ENCODE peak calls at places on chromosomes 3 and 15, in nine cellular contexts. G is transverse colon, K is fibroblast of lung, C is heart left ventricle, O is uterus, P is Peyer's patch, U is gastrocnemius medialis, D is endothelial cell of umbilical vein, R is SJSA1. Z is an unnamed sample.

GRCh38 chr3:13002398-13003124 is 70.7 kb downstream of the IQSEC1 start:
- DNase-seq in G (peak; percentile 4), K (peak; percentile 79), C (no peak), O (no peak), P (peak; percentile 6), U (no peak), D (no peak), R (no peak), Z (no peak)

GRCh38 chr3:179083977-179084376 is 12.4 kb upstream of the ZMAT3 start:
- DNase-seq in G (no peak), K (no peak), C (no peak), O (no peak), P (no peak), U (no peak), D (no peak), R (no peak), Z (no peak)

GRCh38 chr3:189517981-189518380 is 113.2 kb upstream of the TP63 start:
- DNase-seq in G (no peak), K (no peak), C (no peak), O (no peak), P (no peak), U (no peak), D (no peak), R (no peak), Z (no peak)

GRCh38 chr3:81692766-81693165 is 68.7 kb downstream of the GBE1 start:
- DNase-seq in G (no peak), K (no peak), C (no peak), O (no peak), P (no peak), U (no peak), D (no peak), R (no peak), Z (no peak)

GRCh38 chr3:99638244-99638948 is at the start of gene COL8A1:
- DNase-seq in G (peak; percentile 23), K (peak; percentile 92), C (peak; percentile 76), O (peak; percentile 65), P (no peak), U (no peak), D (peak; percentile 94), R (peak; percentile 88), Z (peak; percentile 83)

GRCh38 chr3:88059380-88060160 is 515 bp downstream of the ZNF654 start:
- DNase-seq in G (peak; percentile 15), K (peak; percentile 6), C (no peak), O (no peak), P (no peak), U (peak; percentile 15), D (no peak), R (no peak), Z (peak; percentile 39)

GRCh38 chr3:113193719-113194118 is 17.6 kb upstream of the BOC start:
- DNase-seq in G (no peak), K (no peak), C (no peak), O (no peak), P (no peak), U (no peak), D (no peak), R (no peak), Z (no peak)

GRCh38 chr3:52779011-52779410 is 1.6 kb downstream of the ITIH1 start:
- DNase-seq in G (no peak), K (no peak), C (no peak), O (no peak), P (no peak), U (no peak), D (no peak), R (no peak), Z (no peak)

GRCh38 chr3:63344676-63345075 is 66.6 kb downstream of the SYNPR start:
- DNase-seq in G (no peak), K (no peak), C (no peak), O (no peak), P (no peak), U (no peak), D (no peak), R (no peak), Z (no peak)

GRCh38 chr3:133527306-133527705 is 46.2 kb upstream of the CDV3 start:
- DNase-seq in G (peak; percentile 45), K (peak; percentile 57), C (no peak), O (no peak), P (no peak), U (no peak), D (no peak), R (no peak), Z (no peak)

GRCh38 chr15:71251548-71252035 is 136.3 kb downstream of the THSD4 start:
- DNase-seq in G (no peak), K (peak; percentile 38), C (no peak), O (no peak), P (no peak), U (no peak), D (peak; percentile 69), R (no peak), Z (no peak)

GRCh38 chr15:90839187-90840071 is 29.0 kb upstream of the FURIN start:
- DNase-seq in G (peak; percentile 75), K (peak; percentile 73), C (no peak), O (no peak), P (peak; percentile 73), U (no peak), D (no peak), R (no peak), Z (peak; percentile 82)

GRCh38 chr15:89129123-89129815 is 41.0 kb downstream of the ABHD2 start:
- DNase-seq in G (peak; percentile 66), K (peak; percentile 23), C (no peak), O (peak; percentile 50), P (peak; percentile 74), U (no peak), D (peak; percentile 62), R (peak; percentile 51), Z (peak; percentile 55)

DNA sequence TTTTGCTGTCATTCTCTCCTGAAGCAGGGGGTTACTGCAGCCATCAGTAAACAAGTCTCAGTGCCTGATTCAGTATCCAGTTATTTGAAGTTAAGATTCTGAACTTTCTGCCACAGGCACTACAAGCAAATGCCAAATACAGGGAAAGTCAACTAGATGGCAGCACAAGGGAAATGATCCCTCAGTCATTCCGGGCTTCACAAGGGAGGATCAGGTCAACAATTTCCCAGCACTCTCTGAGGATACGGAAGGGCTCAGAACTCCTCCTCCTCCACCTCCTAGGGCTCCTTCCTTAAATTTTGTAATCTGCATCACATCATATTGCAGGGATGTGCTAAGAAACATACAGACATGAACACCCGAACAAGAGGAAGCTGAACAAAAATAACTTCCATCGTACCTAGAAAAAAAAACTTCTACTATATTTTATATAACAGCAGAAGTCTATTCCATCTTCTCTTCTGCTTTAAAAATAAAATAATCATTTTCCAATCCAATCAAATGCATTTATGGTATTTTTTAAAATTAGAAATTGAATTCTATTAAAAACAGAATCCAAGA is 187.1 kb downstream of the FMN1 start:
- DNase-seq in G (no peak), K (peak; percentile 62), C (no peak), O (no peak), P (no peak), U (no peak), D (peak; percentile 28), R (no peak), Z (no peak)
- H3K4me1 ChIP-seq in G (no peaks in the 10 kb centered on the region), K (peaks cover 9% of the 10 kb centered on the region), C (peaks cover 20% of the 10 kb centered on the region), O (no peaks in the 10 kb centered on the region), P (no peaks in the 10 kb centered on the region), U (no peaks in the 10 kb centered on the region), D (no peaks in the 10 kb centered on the region), R (peaks cover 23% of the 10 kb centered on the region), Z (no peaks in the 10 kb centered on the region)

DNA sequence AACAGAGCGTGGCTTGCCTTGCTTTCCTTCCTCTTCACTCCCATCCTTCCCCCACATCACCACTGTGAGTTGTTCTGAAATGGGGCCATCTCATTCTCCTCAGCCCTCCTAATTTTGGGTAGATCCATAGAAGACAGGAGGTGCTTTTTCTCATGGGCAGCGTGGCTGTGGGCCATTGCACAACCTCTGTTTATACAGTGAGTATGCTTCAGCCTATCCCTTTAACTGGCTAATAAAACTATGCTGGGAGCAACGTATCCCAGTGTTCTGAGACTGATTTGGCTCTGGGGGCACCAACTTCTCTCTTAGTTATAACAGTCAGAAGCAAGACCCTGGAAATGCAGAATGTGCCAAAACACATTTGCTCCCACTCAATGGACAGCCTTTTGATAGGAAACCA is 97.1 kb upstream of the ICE2 start:
- DNase-seq in G (no peak), K (no peak), C (no peak), O (no peak), P (no peak), U (no peak), D (no peak), R (no peak), Z (no peak)
- H3K4me3 ChIP-seq in G (no peak overlapping the region), K (no peak overlapping the region), C (no peak overlapping the region), O (no peak overlapping the region), P (no peak overlapping the region), U (no peak overlapping the region), D (no peak overlapping the region), R (no peak overlapping the region), Z (no peak overlapping the region)

DNA sequence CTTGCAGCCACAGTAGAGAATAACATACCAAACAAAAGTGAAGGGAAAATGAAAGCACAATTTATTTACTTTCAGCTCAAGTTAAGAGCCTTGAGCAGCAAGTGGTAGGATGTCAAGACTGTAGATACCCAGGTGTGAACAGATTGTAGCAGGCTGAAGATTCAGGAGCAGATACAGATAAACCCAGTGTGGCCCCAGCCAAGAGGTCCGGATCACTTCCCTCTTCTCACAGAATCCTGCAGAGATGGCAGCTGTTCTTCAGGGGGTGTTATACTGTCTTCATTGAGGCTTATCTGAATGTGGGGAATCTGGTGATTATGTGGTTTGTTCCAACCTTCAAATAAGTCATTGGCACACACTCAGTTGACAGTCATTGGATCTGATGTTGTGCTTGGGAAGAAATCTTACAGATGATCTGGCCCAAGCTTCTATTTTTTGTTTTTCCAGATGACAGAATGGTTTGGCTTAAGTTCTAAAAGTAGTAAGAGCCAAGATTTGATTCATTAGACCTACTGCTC is 2.2 kb downstream of the STARD9 start:
- DNase-seq in G (no peak), K (peak; percentile 91), C (peak; percentile 29), O (no peak), P (no peak), U (peak; percentile 9), D (no peak), R (no peak), Z (no peak)
- H3K4me1 ChIP-seq in G (peaks cover 19% of the 10 kb centered on the region), K (peaks cover 13% of the 10 kb centered on the region), C (peaks cover 70% of the 10 kb centered on the region), O (peaks cover 14% of the 10 kb centered on the region), P (peaks cover 4% of the 10 kb centered on the region), U (peaks cover 30% of the 10 kb centered on the region), D (peaks cover 19% of the 10 kb centered on the region), R (peaks cover 29% of the 10 kb centered on the region), Z (peaks cover 35% of the 10 kb centered on the region)

GRCh38 chr3:17811633-17812032 is 69.2 kb upstream of the TBC1D5 start:
- DNase-seq in G (no peak), K (peak; percentile 21), C (no peak), O (no peak), P (no peak), U (no peak), D (no peak), R (no peak), Z (no peak)
- H3K4me3 ChIP-seq in G (no peak overlapping the region), K (no peak overlapping the region), C (no peak overlapping the region), O (no peak overlapping the region), P (no peak overlapping the region), U (no peak overlapping the region), D (no peak overlapping the region), R (no peak overlapping the region), Z (no peak overlapping the region)

DNA sequence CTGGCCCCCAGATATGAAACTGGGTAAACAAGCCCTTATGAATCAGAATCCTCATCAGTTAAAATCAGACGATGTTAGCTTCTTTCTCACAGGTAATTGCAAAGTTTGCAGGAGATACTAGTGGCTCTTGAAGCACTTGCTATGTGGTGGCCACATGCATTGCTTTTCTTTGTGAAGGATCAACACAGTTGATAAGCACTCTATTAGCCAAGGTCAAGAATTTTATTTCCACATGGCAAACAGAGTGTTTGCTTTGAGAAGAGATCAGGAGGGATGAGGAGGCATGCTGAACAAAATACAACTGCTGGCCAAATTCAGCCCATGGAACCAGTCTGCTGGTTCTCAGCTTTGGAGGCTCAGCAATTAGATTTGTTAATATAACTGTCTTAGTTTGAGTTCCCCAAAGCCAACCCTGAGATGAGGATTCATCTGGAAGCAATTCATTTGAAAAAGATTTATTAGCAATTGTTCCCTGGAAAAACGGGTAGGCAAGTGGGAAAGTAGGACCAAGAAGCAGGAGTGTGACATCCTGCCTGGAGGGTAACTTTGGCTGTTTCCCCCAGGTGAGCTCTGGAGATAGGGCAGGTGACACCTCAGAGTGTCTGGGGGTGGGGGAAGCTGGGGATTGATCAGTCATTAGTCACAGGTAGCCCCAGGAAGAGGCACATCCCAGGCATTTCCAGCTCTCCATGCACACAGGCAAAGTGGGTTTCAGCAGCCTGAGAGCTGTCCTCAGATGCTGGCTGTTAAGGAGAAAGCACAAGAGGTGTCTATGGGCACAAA is 180.3 kb downstream of the ABHD5 start:
- DNase-seq in G (no peak), K (peak; percentile 18), C (no peak), O (no peak), P (no peak), U (no peak), D (no peak), R (no peak), Z (no peak)
- H3K4me1 ChIP-seq in G (no peaks in the 10 kb centered on the region), K (peaks cover 35% of the 10 kb centered on the region), C (no peaks in the 10 kb centered on the region), O (no peaks in the 10 kb centered on the region), P (no peaks in the 10 kb centered on the region), U (no peaks in the 10 kb centered on the region), D (peaks cover 49% of the 10 kb centered on the region), R (peaks cover 67% of the 10 kb centered on the region), Z (no peaks in the 10 kb centered on the region)

Z was measured in upper lobe of left lung.